ENCODE peak calls at places on chromosome 6, in six cellular contexts. One of them, this sample, is unnamed. For H3K36me3, the result is how much of the 10 kb centered on the place peaks cover.

GRCh38 chr6:829646-830045 is 136.7 kb upstream of the EXOC2 start:
- DNase-seq in colonic mucosa: no peak
- DNase-seq in prostate gland: no peak
- DNase-seq in spleen: no peak
- DNase-seq in neural progenitor cell: peak
- DNase-seq in fibroblast of lung: no peak
- DNase-seq in this sample: no peak

GRCh38 chr6:13418838-13419237 is 68.6 kb downstream of the GFOD1 start:
- DNase-seq in colonic mucosa: no peak
- DNase-seq in prostate gland: no peak
- DNase-seq in spleen: no peak
- DNase-seq in neural progenitor cell: no peak
- DNase-seq in fibroblast of lung: no peak
- DNase-seq in this sample: no peak

GRCh38 chr6:31752739-31753319 is 9.6 kb upstream of the SAPCD1 start:
- DNase-seq in colonic mucosa: no peak
- DNase-seq in prostate gland: no peak
- DNase-seq in spleen: no peak
- DNase-seq in neural progenitor cell: no peak
- DNase-seq in fibroblast of lung: peak
- DNase-seq in this sample: peak

GRCh38 chr6:83884523-83884922 is 25.0 kb downstream of the CYB5R4 start:
- DNase-seq in colonic mucosa: no peak
- DNase-seq in prostate gland: no peak
- DNase-seq in spleen: no peak
- DNase-seq in neural progenitor cell: peak
- DNase-seq in fibroblast of lung: peak
- DNase-seq in this sample: peak

GRCh38 chr6:5501837-5502236 is 240.5 kb downstream of the FARS2 start:
- DNase-seq in colonic mucosa: no peak
- DNase-seq in prostate gland: no peak
- DNase-seq in spleen: no peak
- DNase-seq in neural progenitor cell: peak
- DNase-seq in fibroblast of lung: no peak
- DNase-seq in this sample: no peak

GRCh38 chr6:15825332-15825930 is 162.6 kb upstream of the DTNBP1 start:
- DNase-seq in colonic mucosa: no peak
- DNase-seq in prostate gland: no peak
- DNase-seq in spleen: no peak
- DNase-seq in neural progenitor cell: no peak
- DNase-seq in fibroblast of lung: no peak
- DNase-seq in this sample: no peak

GRCh38 chr6:19472168-19472567 is 365.0 kb upstream of the ID4 start:
- DNase-seq in colonic mucosa: no peak
- DNase-seq in prostate gland: no peak
- DNase-seq in spleen: no peak
- DNase-seq in neural progenitor cell: no peak
- DNase-seq in fibroblast of lung: peak
- DNase-seq in this sample: peak

GRCh38 chr6:18135171-18135570 is 12.7 kb upstream of the NHLRC1 start:
- DNase-seq in colonic mucosa: no peak
- DNase-seq in prostate gland: no peak
- DNase-seq in spleen: no peak
- DNase-seq in neural progenitor cell: no peak
- DNase-seq in fibroblast of lung: no peak
- DNase-seq in this sample: no peak

GRCh38 chr6:116779569-116780164 is 14.1 kb upstream of the FAM162B start:
- DNase-seq in colonic mucosa: no peak
- DNase-seq in prostate gland: no peak
- DNase-seq in spleen: no peak
- DNase-seq in neural progenitor cell: peak
- DNase-seq in fibroblast of lung: peak
- DNase-seq in this sample: peak

GRCh38 chr6:2944405-2945068 is 26.8 kb downstream of the SERPINB6 start:
- DNase-seq in colonic mucosa: no peak
- DNase-seq in prostate gland: no peak
- DNase-seq in spleen: no peak
- DNase-seq in neural progenitor cell: no peak
- DNase-seq in fibroblast of lung: no peak
- DNase-seq in this sample: no peak

GRCh38 chr6:30195951-30196350 is 17.3 kb downstream of the TRIM26 start:
- DNase-seq in colonic mucosa: no peak
- DNase-seq in prostate gland: no peak
- DNase-seq in spleen: no peak
- DNase-seq in neural progenitor cell: no peak
- DNase-seq in fibroblast of lung: no peak
- DNase-seq in this sample: no peak
- H3K36me3 ChIP-seq in colonic mucosa: under half
- H3K36me3 ChIP-seq in prostate gland: under half
- H3K36me3 ChIP-seq in spleen: half or more
- H3K36me3 ChIP-seq in neural progenitor cell: under half
- H3K36me3 ChIP-seq in fibroblast of lung: under half
- H3K36me3 ChIP-seq in this sample: under half

GRCh38 chr6:137414599-137414998 is 79.6 kb downstream of the OLIG3 start:
- DNase-seq in colonic mucosa: no peak
- DNase-seq in prostate gland: no peak
- DNase-seq in spleen: no peak
- DNase-seq in neural progenitor cell: peak
- DNase-seq in fibroblast of lung: no peak
- DNase-seq in this sample: no peak
- H3K4me3 ChIP-seq in colonic mucosa: peak
- H3K4me3 ChIP-seq in prostate gland: no peak
- H3K4me3 ChIP-seq in spleen: no peak
- H3K4me3 ChIP-seq in neural progenitor cell: peak
- H3K4me3 ChIP-seq in fibroblast of lung: no peak
- H3K4me3 ChIP-seq in this sample: no peak

GRCh38 chr6:137661601-137662000 is 167.4 kb upstream of the OLIG3 start:
- DNase-seq in colonic mucosa: peak
- DNase-seq in prostate gland: no peak
- DNase-seq in spleen: no peak
- DNase-seq in neural progenitor cell: no peak
- DNase-seq in fibroblast of lung: peak
- DNase-seq in this sample: peak
- TF ChIP-seq CTCF in colonic mucosa: no peak
- TF ChIP-seq CTCF in prostate gland: peak
- TF ChIP-seq CTCF in spleen: peak
- TF ChIP-seq CTCF in neural progenitor cell: peak
- TF ChIP-seq CTCF in fibroblast of lung: peak
- TF ChIP-seq CTCF in this sample: peak

DNA sequence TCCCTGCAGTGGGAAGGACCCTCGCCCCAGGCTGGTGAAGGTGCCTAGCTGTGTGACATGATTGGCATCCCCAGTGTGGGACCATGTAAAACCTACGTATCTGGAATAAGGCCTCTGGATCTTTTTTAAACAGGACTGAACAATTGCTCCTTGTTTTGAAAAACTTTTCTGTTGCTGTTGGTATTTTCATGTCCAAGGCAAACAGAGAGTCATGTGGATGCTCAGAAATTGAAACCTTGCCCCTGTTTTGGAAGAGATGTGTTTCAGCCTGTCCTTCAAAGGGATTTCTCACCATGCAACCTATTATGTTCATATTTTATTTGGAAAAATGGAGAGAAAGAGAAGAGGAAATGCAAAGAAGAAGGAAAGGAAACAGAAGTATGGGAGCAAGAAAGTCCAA is 362.3 kb downstream of the PKHD1 start:
- DNase-seq in colonic mucosa: no peak
- DNase-seq in prostate gland: no peak
- DNase-seq in spleen: no peak
- DNase-seq in neural progenitor cell: no peak
- DNase-seq in fibroblast of lung: no peak
- DNase-seq in this sample: no peak
- H3K36me3 ChIP-seq in colonic mucosa: under half
- H3K36me3 ChIP-seq in prostate gland: under half
- H3K36me3 ChIP-seq in spleen: under half
- H3K36me3 ChIP-seq in neural progenitor cell: under half
- H3K36me3 ChIP-seq in fibroblast of lung: under half
- H3K36me3 ChIP-seq in this sample: under half

DNA sequence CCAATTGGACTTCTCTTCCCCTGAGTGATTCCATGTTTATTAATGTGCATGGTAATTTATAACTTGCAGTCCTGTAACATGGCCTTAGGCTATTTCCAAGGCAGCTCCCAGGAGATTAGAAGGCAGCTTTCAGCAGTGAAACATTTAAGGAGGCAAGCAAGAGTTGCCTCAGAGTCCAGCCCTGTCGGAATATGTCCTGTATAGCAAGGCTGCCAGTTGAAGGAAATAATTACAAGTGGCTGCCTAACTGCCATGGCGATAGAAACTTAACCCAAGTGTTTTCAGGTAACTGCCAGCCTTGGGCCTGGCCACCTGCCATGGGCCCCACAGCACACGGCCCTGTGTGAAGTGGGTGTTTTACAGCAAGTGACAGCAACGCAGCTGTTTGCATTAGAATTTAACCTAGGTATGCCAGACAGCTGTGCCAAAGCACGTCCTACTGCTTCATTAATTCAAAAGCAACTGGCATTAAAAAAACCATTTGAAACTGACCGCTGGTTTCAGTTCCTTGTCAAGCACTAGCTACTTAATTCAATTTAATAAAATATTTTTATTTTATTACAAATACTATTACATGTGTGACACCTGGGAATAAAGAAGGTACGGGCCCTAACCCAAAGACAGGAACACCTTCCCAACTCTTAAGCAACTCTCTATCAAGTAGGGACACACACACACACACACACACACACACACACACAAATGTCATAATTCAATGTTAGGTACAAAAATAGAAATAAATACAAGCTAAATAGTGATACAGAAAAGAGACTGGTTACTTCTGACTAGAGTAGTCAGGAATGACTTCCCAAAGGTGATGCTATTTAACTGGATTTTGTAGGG is 151.8 kb upstream of the HEY2 start:
- DNase-seq in colonic mucosa: no peak
- DNase-seq in prostate gland: no peak
- DNase-seq in spleen: no peak
- DNase-seq in neural progenitor cell: no peak
- DNase-seq in fibroblast of lung: no peak
- DNase-seq in this sample: peak
- H3K4me3 ChIP-seq in colonic mucosa: no peak
- H3K4me3 ChIP-seq in prostate gland: no peak
- H3K4me3 ChIP-seq in spleen: no peak
- H3K4me3 ChIP-seq in neural progenitor cell: no peak
- H3K4me3 ChIP-seq in fibroblast of lung: no peak
- H3K4me3 ChIP-seq in this sample: no peak

DNA sequence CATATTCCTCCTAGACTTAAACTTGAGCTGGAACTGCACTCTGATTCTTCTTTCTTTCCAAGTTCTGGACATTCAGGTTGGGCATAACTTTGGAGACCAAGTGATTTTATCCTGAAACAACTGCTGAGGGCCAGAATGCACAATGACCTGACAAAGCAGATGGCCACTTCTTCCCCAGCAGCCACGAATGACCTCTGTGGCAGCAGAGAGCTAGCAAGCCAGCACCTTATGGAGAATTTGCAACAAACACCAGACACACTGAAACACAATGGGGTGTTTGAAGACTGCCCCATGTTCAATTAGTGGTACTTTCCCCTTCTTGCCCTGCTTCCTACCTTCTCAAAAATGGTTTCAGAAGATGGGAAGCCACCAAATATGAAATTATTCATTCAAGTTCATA is 4.2 kb upstream of the TENT5A start:
- DNase-seq in colonic mucosa: no peak
- DNase-seq in prostate gland: no peak
- DNase-seq in spleen: no peak
- DNase-seq in neural progenitor cell: no peak
- DNase-seq in fibroblast of lung: no peak
- DNase-seq in this sample: no peak
- TF ChIP-seq CTCF in colonic mucosa: no peak
- TF ChIP-seq CTCF in prostate gland: no peak
- TF ChIP-seq CTCF in spleen: no peak
- TF ChIP-seq CTCF in neural progenitor cell: no peak
- TF ChIP-seq CTCF in fibroblast of lung: no peak
- TF ChIP-seq CTCF in this sample: no peak

GRCh38 chr6:169702640-169703246 is 817 bp downstream of the C6orf120 start:
- DNase-seq in colonic mucosa: peak
- DNase-seq in prostate gland: peak
- DNase-seq in spleen: no peak
- DNase-seq in neural progenitor cell: peak
- DNase-seq in fibroblast of lung: no peak
- DNase-seq in this sample: peak
- H3K36me3 ChIP-seq in colonic mucosa: under half
- H3K36me3 ChIP-seq in prostate gland: under half
- H3K36me3 ChIP-seq in spleen: under half
- H3K36me3 ChIP-seq in neural progenitor cell: under half
- H3K36me3 ChIP-seq in fibroblast of lung: under half
- H3K36me3 ChIP-seq in this sample: under half

DNA sequence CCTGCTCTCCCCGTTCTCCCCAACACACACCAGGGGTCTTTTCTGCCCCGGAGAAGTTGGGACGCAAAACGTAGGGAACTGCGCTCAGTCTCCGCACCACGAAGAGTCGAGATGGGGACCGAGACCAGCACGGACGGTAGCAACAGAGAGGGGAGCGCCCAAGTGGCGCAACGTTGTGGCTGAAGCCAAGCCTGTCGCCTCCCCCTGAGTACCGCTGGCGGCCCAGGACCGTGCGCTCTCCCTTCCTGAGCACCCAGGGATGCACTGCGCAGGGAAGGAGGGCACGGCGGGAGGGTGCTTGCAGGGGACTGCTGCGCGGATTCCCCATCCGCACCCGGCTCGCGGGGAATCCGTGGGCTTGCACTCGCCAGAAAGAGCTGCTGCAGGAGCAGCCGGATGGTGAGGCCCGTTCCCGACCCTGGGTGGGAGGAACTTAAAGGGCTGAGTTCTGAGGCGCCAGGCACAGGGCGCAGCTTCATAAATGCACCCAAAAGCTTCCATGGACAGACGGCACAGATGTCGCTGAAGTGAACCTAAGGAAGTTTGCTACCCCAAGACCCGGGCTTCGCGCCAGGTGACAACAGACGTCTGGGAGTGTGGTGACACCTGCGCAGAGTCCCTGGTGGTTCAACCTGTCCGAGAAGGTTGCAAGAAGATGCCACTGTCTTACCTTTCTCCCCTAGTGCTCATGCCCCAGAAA is 178.7 kb downstream of the TBXT start:
- DNase-seq in colonic mucosa: no peak
- DNase-seq in prostate gland: no peak
- DNase-seq in spleen: no peak
- DNase-seq in neural progenitor cell: peak
- DNase-seq in fibroblast of lung: peak
- DNase-seq in this sample: no peak
- H3K4me3 ChIP-seq in colonic mucosa: no peak
- H3K4me3 ChIP-seq in prostate gland: no peak
- H3K4me3 ChIP-seq in spleen: no peak
- H3K4me3 ChIP-seq in neural progenitor cell: peak
- H3K4me3 ChIP-seq in fibroblast of lung: no peak
- H3K4me3 ChIP-seq in this sample: no peak

GRCh38 chr6:43778976-43779863 is 9.2 kb downstream of the VEGFA start:
- DNase-seq in colonic mucosa: no peak
- DNase-seq in prostate gland: no peak
- DNase-seq in spleen: no peak
- DNase-seq in neural progenitor cell: no peak
- DNase-seq in fibroblast of lung: no peak
- DNase-seq in this sample: no peak
- TF ChIP-seq CTCF in colonic mucosa: no peak
- TF ChIP-seq CTCF in prostate gland: no peak
- TF ChIP-seq CTCF in spleen: no peak
- TF ChIP-seq CTCF in neural progenitor cell: no peak
- TF ChIP-seq CTCF in fibroblast of lung: no peak
- TF ChIP-seq CTCF in this sample: no peak